ENCODE peak calls at places on chromosome 1, in eight cellular contexts. F is pancreas; I is endodermal cell; J is OCI-LY7; X is body of pancreas; G is tibial artery; C is breast epithelium; K is CD8-positive, alpha-beta memory T cell. Z is an unnamed sample. For H3K4me1, the result is how much of the 10 kb centered on the place peaks cover.

GRCh38 chr1:245393694-245394093 is 238.9 kb downstream of the KIF26B start:
- DNase-seq in F (no peak), I (no peak), J (no peak), X (no peak), G (no peak), C (no peak), K (no peak), Z (no peak)

GRCh38 chr1:23798662-23799142 is 1.9 kb downstream of the GALE start:
- DNase-seq in F (peak), I (peak), J (no peak), X (peak), G (no peak), C (no peak), K (no peak), Z (no peak)

GRCh38 chr1:107695341-107695740 is 269.6 kb downstream of the VAV3 start:
- DNase-seq in F (no peak), I (no peak), J (no peak), X (no peak), G (no peak), C (no peak), K (no peak), Z (no peak)

GRCh38 chr1:220198186-220199005 is 73.9 kb downstream of the RAB3GAP2 start:
- DNase-seq in F (no peak), I (no peak), J (no peak), X (no peak), G (no peak), C (no peak), K (no peak), Z (no peak)

GRCh38 chr1:80847904-80848303 is 952.8 kb upstream of the ADGRL2 start:
- DNase-seq in F (no peak), I (no peak), J (no peak), X (no peak), G (no peak), C (no peak), K (no peak), Z (no peak)

GRCh38 chr1:83860506-83861221 is 138.3 kb downstream of the TTLL7 start:
- DNase-seq in F (peak), I (peak), J (peak), X (peak), G (peak), C (peak), K (peak), Z (peak)

GRCh38 chr1:155193275-155193990 is 14.3 kb downstream of the THBS3 start:
- DNase-seq in F (peak), I (peak), J (peak), X (peak), G (peak), C (peak), K (peak), Z (peak)

GRCh38 chr1:93715529-93716126 is 34.0 kb upstream of the BCAR3 start:
- DNase-seq in F (no peak), I (peak), J (peak), X (no peak), G (no peak), C (no peak), K (no peak), Z (no peak)

GRCh38 chr1:88013485-88013884 is 670.6 kb upstream of the PKN2 start:
- DNase-seq in F (no peak), I (no peak), J (no peak), X (no peak), G (no peak), C (no peak), K (no peak), Z (no peak)

GRCh38 chr1:226481133-226481532 is 67.4 kb upstream of the STUM start:
- DNase-seq in F (no peak), I (no peak), J (no peak), X (no peak), G (no peak), C (no peak), K (no peak), Z (no peak)

GRCh38 chr1:63615809-63616420 is 22.7 kb downstream of the PGM1 start:
- DNase-seq in F (no peak), I (peak), J (peak), X (peak), G (peak), C (no peak), K (peak), Z (peak)

GRCh38 chr1:200224315-200224714 is 185.5 kb downstream of the ZNF281 start:
- DNase-seq in F (no peak), I (no peak), J (no peak), X (no peak), G (no peak), C (no peak), K (no peak), Z (no peak)

GRCh38 chr1:67771152-67771551 is 62.1 kb downstream of the GNG12 start:
- DNase-seq in F (no peak), I (no peak), J (peak), X (peak), G (no peak), C (no peak), K (no peak), Z (no peak)

GRCh38 chr1:109979489-109980091 is 5.0 kb upstream of the AHCYL1 start:
- DNase-seq in F (no peak), I (no peak), J (no peak), X (no peak), G (peak), C (no peak), K (no peak), Z (no peak)

GRCh38 chr1:109977225-109977624 is 7.3 kb upstream of the AHCYL1 start:
- DNase-seq in F (no peak), I (no peak), J (no peak), X (no peak), G (peak), C (no peak), K (no peak), Z (no peak)

GRCh38 chr1:109978761-109979488 is 5.6 kb upstream of the AHCYL1 start:
- DNase-seq in F (no peak), I (no peak), J (no peak), X (no peak), G (no peak), C (no peak), K (no peak), Z (no peak)

GRCh38 chr1:109975718-109976117 is 8.8 kb upstream of the AHCYL1 start:
- DNase-seq in F (no peak), I (no peak), J (no peak), X (no peak), G (no peak), C (no peak), K (no peak), Z (no peak)

DNA sequence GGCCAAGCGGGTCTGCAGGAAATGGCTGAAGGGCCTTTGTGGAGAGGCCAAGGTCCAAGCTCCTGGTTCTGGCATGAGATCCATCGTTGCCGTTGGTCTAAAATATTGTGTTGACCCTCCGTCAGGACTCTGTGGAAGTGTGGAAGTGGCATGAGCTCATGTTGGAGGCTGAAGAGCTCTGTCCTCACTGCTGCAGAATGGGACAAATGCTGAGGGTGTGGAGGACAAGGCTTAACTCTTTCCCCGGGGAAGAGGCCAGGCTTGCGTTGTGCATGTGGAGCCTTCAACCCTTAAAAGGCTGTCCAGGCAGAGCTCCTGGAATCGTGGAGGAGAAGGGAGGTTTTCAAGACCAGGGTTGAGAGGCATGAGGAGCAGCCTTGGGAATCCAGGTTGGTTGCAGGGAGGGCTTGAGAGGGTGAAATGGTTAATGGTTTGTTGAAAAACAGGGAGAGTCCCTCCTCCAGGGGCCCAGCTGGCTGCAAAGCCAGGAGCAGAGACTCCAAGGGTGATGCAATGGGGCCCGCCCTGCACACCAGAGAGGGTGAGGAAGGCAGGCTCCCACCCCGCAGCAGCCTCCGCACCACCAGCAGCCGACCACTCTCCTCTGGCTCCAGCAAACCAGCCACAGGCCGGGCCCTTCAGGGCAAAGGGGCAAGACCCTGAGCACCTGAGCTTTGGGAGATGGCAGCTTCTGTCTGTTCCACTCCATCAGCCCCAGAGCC is 6.7 kb upstream of the AHCYL1 start:
- DNase-seq in F (no peak), I (no peak), J (no peak), X (no peak), G (peak), C (no peak), K (no peak), Z (no peak)
- H3K4me1 ChIP-seq in F (under half), I (under half), J (under half), X (under half), G (under half), C (under half), K (under half), Z (under half)

GRCh38 chr1:237340892-237341291 is 298.9 kb downstream of the RYR2 start:
- DNase-seq in F (no peak), I (no peak), J (no peak), X (no peak), G (no peak), C (no peak), K (no peak), Z (no peak)
- H3K4me1 ChIP-seq in F (under half), I (under half), J (under half), X (under half), G (under half), C (under half), K (under half), Z (under half)

DNA sequence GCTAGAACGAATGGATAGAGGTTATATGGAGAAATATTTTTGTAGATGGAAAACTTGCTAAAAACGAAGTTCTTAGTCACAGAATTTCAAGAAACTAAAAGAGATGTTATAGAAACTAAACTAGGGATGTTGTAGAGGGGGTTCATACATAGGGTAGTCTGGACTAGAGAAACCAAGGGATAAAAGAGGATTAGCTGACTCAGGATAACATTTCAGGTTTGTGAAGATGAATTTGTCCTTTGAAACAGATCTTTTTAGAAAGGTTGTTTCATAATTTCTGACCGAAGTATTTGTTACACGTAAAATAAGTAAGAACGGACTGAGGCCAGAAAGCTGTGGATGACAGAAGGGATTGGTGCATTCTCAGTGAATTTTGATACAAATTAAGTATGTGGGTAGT is 13.6 kb downstream of the YTHDF2 start:
- DNase-seq in F (no peak), I (no peak), J (no peak), X (no peak), G (no peak), C (no peak), K (no peak), Z (no peak)
- H3K4me1 ChIP-seq in F (under half), I (under half), J (under half), X (half or more), G (under half), C (under half), K (half or more), Z (under half)

GRCh38 chr1:3618576-3618903 is 6.3 kb upstream of the TPRG1L start:
- DNase-seq in F (no peak), I (peak), J (no peak), X (no peak), G (no peak), C (no peak), K (no peak), Z (no peak)

GRCh38 chr1:3617806-3618345 is 6.6 kb upstream of the MEGF6 start:
- DNase-seq in F (no peak), I (no peak), J (no peak), X (no peak), G (no peak), C (no peak), K (no peak), Z (no peak)

GRCh38 chr1:3618904-3619671 is 5.7 kb upstream of the TPRG1L start:
- DNase-seq in F (no peak), I (peak), J (peak), X (peak), G (peak), C (peak), K (peak), Z (peak)

GRCh38 chr1:3614755-3615742 is 3.7 kb upstream of the MEGF6 start:
- DNase-seq in F (no peak), I (peak), J (peak), X (no peak), G (no peak), C (no peak), K (no peak), Z (no peak)

GRCh38 chr1:3616861-3617260 is 5.6 kb upstream of the MEGF6 start:
- DNase-seq in F (no peak), I (no peak), J (no peak), X (no peak), G (no peak), C (no peak), K (no peak), Z (no peak)
- H3K4me1 ChIP-seq in F (under half), I (under half), J (under half), X (under half), G (under half), C (under half), K (under half), Z (under half)

GRCh38 chr1:7810395-7810794 is 26.3 kb downstream of the PER3 start:
- DNase-seq in F (no peak), I (no peak), J (no peak), X (no peak), G (no peak), C (no peak), K (no peak), Z (no peak)
- H3K4me1 ChIP-seq in F (under half), I (under half), J (under half), X (under half), G (under half), C (under half), K (under half), Z (under half)

DNA sequence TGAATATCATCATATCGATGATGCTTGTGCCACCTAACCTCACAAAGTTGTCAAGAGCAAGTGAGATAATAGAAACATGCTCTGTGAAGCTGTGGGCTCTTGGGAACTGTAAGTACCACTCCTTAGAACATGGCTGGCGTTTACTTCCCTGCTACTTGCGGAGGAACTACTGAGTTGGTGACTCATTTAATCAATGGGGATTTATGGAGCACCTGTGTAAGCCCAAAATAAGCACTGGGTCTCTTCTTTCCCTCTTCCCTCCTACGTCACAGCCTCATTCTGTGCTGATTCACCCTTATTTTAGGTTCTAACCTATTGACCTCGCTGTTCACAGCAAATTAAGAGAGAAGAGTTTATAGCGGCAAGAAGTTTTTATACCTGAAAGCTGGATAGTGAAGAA is 52.9 kb downstream of the PRDM2 start:
- DNase-seq in F (no peak), I (no peak), J (no peak), X (no peak), G (no peak), C (no peak), K (no peak), Z (no peak)
- H3K4me1 ChIP-seq in F (under half), I (under half), J (half or more), X (half or more), G (under half), C (under half), K (half or more), Z (under half)

DNA sequence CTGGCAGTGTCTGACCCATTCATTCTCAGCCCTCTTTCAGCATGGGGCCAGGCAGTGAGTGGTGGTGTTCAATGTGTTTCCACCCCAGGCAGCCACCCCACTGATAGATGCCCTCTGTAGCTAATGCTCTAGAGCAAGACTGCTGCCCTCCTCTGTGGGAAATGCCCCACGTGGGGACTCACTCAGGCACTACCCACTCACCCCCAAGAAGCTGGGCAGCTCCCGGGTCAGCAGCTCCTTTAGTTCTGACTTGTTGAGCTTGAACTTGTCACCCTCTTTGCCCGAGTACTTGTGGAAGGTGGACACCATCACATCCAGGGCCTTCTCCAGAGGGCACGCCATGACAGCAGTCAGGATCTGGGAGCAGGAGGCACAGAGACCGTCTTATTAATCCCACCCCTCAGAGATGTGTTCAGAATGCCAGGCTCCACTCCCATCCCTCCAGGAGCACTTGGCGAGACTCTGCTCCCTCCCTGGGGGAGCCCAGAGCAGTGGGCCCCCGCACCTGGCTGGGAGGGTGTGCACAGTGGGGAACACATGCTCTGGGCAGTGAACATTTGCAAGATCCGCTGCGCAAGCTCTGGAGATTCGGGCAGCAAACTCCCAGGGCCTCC is 1.0 kb downstream of the S100A4 start:
- DNase-seq in F (peak), I (no peak), J (no peak), X (peak), G (peak), C (no peak), K (no peak), Z (no peak)
- H3K4me1 ChIP-seq in F (under half), I (under half), J (under half), X (under half), G (under half), C (under half), K (half or more), Z (under half)

DNA sequence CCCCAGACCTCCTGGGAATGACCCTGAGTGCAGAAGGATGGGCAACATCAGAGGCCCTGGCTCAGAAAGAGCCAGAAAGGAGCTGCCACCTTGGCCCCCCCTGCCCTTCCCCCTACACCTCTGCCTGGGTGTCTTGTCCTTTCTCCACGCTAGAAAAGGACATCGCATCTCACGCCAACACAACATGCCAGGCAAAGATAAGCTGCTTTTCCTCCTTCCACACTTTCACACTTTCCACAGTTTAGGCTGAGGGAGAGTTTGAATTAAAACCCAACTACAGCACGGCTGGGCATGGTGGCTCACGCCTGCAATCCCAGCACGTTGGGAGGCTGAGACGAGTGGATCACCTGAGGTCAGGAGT is 109.5 kb downstream of the SPSB1 start:
- DNase-seq in F (no peak), I (no peak), J (no peak), X (no peak), G (no peak), C (no peak), K (no peak), Z (no peak)
- H3K4me1 ChIP-seq in F (under half), I (under half), J (half or more), X (under half), G (under half), C (under half), K (under half), Z (under half)

DNA sequence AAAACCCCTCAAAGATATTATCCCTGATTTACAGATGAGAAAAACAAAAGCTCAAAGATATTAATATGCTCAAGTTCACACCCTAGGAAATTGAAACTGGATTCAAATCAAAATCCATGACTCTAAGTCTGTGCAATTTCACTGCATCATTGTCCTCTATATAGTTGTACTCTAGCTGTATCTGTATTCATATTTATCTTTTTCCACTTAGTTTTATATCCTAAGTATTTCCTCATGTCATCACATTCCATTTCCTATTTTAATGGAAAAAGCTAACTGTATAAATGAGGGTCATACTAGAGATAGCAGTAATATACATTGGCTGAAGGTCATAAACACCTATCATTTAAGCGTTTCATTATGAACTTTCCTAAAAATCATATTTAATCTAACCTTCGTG is 42.2 kb upstream of the RALGPS2 start:
- DNase-seq in F (no peak), I (no peak), J (no peak), X (no peak), G (no peak), C (no peak), K (no peak), Z (no peak)
- H3K4me1 ChIP-seq in F (under half), I (under half), J (under half), X (under half), G (under half), C (under half), K (under half), Z (under half)